ENCODE peak calls at places on chromosome 21, in ten cellular contexts. Y is left ventricle myocardium inferior; L is CD8-positive, alpha-beta T cell; J is ovary; O is adrenal gland; K is astrocyte; F is GM23248; Q is IMR-90; R is heart left ventricle; W is breast epithelium. X is an unnamed sample. For H3K4me1, the result is how much of the 10 kb centered on the place peaks cover.

GRCh38 chr21:41142051-41142795 is 25.7 kb upstream of the BACE2 start:
- DNase-seq in J (no peak), W (peak), K (peak), Q (peak), Y (no peak), R (peak), L (no peak), F (peak), O (no peak), X (no peak)

GRCh38 chr21:26836546-26836945 is 8.7 kb downstream of the ADAMTS1 start:
- DNase-seq in F (no peak), J (no peak), L (no peak), R (no peak), Y (no peak), Q (no peak), W (no peak), K (no peak), O (no peak), X (no peak)

GRCh38 chr21:36005018-36005417 is 55.3 kb downstream of the SETD4 start:
- DNase-seq in L (no peak), J (no peak), K (no peak), Q (peak), Y (no peak), W (no peak), R (no peak), O (no peak), F (peak), X (no peak)

GRCh38 chr21:17784604-17785402 is 34.4 kb downstream of the C21orf91 start:
- DNase-seq in W (no peak), R (no peak), Y (no peak), O (no peak), F (no peak), K (peak), J (no peak), Q (no peak), L (no peak), X (no peak)

GRCh38 chr21:40393091-40393490 is 453.9 kb downstream of the DSCAM start:
- DNase-seq in K (no peak), J (no peak), Y (no peak), L (no peak), F (no peak), W (no peak), O (no peak), Q (no peak), R (no peak), X (no peak)

GRCh38 chr21:41428847-41429246 is 2.8 kb downstream of the MX1 start:
- DNase-seq in O (no peak), Y (no peak), F (no peak), Q (no peak), K (no peak), L (no peak), R (no peak), W (no peak), J (no peak), X (peak)

GRCh38 chr21:19621837-19622496 is 1218.4 kb upstream of the TMPRSS15 start:
- DNase-seq in F (no peak), O (no peak), Q (no peak), J (no peak), W (no peak), K (no peak), Y (no peak), L (no peak), R (no peak), X (no peak)

GRCh38 chr21:27070881-27071670 is 104.2 kb upstream of the ADAMTS5 start:
- DNase-seq in F (no peak), J (no peak), R (no peak), Q (peak), O (no peak), Y (no peak), W (no peak), K (no peak), L (no peak), X (no peak)

GRCh38 chr21:20272791-20273362 is 725.3 kb upstream of the NCAM2 start:
- DNase-seq in F (no peak), O (no peak), Y (no peak), L (no peak), Q (no peak), W (no peak), R (no peak), K (no peak), J (no peak), X (no peak)

GRCh38 chr21:17738171-17738953 is 80.8 kb downstream of the C21orf91 start:
- DNase-seq in K (no peak), Y (no peak), W (peak), R (no peak), J (no peak), Q (no peak), O (no peak), L (no peak), F (no peak), X (no peak)

GRCh38 chr21:27017251-27017650 is 50.4 kb upstream of the ADAMTS5 start:
- DNase-seq in O (no peak), W (no peak), R (no peak), L (no peak), Q (peak), J (no peak), Y (no peak), F (peak), K (no peak), X (no peak)

GRCh38 chr21:34639882-34640788 is 25.2 kb upstream of the RCAN1 start:
- DNase-seq in Q (peak), R (no peak), F (peak), Y (no peak), L (no peak), J (no peak), O (no peak), K (no peak), W (no peak), X (no peak)

GRCh38 chr21:18899261-18899660 is 495.7 kb upstream of the TMPRSS15 start:
- DNase-seq in L (no peak), W (no peak), R (no peak), Q (no peak), O (no peak), Y (no peak), F (no peak), J (no peak), K (no peak), X (no peak)

GRCh38 chr21:30839304-30839703 is 9.7 kb upstream of the KRTAP7-1 start:
- DNase-seq in K (no peak), O (peak), L (no peak), Q (no peak), W (no peak), Y (no peak), F (peak), J (no peak), R (no peak), X (no peak)

GRCh38 chr21:35048183-35048601 is 910 bp downstream of the RUNX1 start:
- DNase-seq in J (no peak), R (peak), O (no peak), K (peak), W (no peak), Y (no peak), L (no peak), F (peak), Q (no peak), X (no peak)

GRCh38 chr21:40835179-40835694 is 11.7 kb downstream of the DSCAM start:
- DNase-seq in J (no peak), K (no peak), Q (no peak), L (no peak), Y (no peak), R (no peak), W (no peak), O (no peak), F (no peak), X (no peak)

GRCh38 chr21:14308234-14308633 is 74.7 kb downstream of the HSPA13 start:
- DNase-seq in L (no peak), R (no peak), J (no peak), O (no peak), Y (no peak), K (no peak), F (no peak), W (no peak), Q (no peak), X (no peak)

GRCh38 chr21:34952701-34953100 is 96.4 kb downstream of the RUNX1 start:
- DNase-seq in O (no peak), K (peak), L (no peak), J (no peak), Q (no peak), Y (no peak), F (no peak), W (no peak), R (no peak), X (no peak)

GRCh38 chr21:14086553-14086952 is 124.2 kb downstream of the LIPI start:
- DNase-seq in Q (no peak), Y (no peak), J (no peak), L (no peak), F (no peak), W (no peak), K (no peak), O (no peak), R (no peak), X (no peak)

GRCh38 chr21:44555200-44555875 is 3.3 kb downstream of the KRTAP10-3 start:
- DNase-seq in J (no peak), Y (no peak), R (no peak), K (no peak), L (no peak), O (peak), Q (no peak), W (no peak), F (no peak), X (peak)
- H3K27ac ChIP-seq in J (no peak), Y (no peak), R (no peak), K (no peak), L (no peak), O (no peak), Q (no peak), W (no peak), F (no peak), X (no peak)

GRCh38 chr21:29303301-29303700 is 4.6 kb downstream of the BACH1 start:
- DNase-seq in W (no peak), Q (no peak), F (no peak), K (no peak), R (no peak), J (no peak), O (no peak), Y (no peak), L (no peak), X (no peak)

GRCh38 chr21:29301703-29302102 is 3.0 kb downstream of the BACH1 start:
- DNase-seq in F (peak), R (no peak), Y (no peak), W (no peak), L (no peak), Q (no peak), O (no peak), J (no peak), K (no peak), X (no peak)

GRCh38 chr21:29300547-29301138 is 1.9 kb downstream of the BACH1 start:
- DNase-seq in J (no peak), O (no peak), W (no peak), Q (peak), R (no peak), Y (no peak), K (peak), L (no peak), F (no peak), X (no peak)

GRCh38 chr21:29304577-29304976 is 5.9 kb downstream of the BACH1 start:
- DNase-seq in R (no peak), L (no peak), Q (no peak), Y (no peak), K (peak), J (no peak), F (no peak), O (no peak), W (no peak), X (no peak)

GRCh38 chr21:29302340-29302991 is 3.7 kb downstream of the BACH1 start:
- DNase-seq in R (no peak), J (no peak), L (no peak), W (no peak), F (peak), O (no peak), K (peak), Q (peak), Y (no peak), X (no peak)
- H3K4me1 ChIP-seq in R (under half), J (under half), L (under half), W (under half), F (half or more), O (half or more), K (under half), Q (under half), Y (half or more), X (half or more)

DNA sequence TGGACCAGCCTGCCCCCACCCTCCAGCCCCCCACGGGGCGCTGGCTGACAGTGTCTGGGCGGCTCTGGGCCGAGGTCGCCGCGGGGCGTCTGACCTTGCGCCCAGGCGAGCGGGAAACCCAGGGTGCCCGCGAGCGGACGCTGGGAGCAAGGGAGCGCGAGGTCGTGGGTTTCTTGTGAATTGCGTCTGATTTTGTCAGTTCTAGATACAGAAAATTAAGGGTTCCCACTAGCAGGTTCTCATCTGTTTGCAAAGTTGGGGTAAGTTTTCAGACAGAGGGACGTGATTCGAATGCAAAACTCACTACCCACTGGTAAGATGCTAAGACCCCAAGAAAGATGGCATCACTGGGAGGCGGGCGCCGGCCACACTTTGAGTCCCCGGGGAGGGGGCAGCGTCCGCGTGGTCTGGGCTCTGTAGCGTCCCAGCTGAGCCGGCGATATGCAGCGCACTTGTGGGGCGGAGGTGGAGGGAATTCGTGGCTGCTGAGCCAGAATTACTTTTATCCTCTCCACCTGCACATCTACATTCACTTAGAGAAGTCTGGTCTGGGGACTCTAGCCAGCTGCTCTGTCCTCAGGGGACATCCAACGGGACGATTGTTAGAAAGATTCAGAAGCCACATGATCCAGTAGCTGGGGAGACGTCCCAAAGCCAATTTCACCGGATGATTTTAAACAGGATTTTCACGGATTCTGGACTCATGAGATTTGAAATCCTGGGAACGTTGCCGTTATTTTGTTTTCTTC is 1.0 kb downstream of the JAM2 start:
- DNase-seq in O (peak), Y (peak), L (no peak), K (no peak), R (peak), W (no peak), J (peak), F (peak), Q (no peak), X (no peak)
- H3K27ac ChIP-seq in O (no peak), Y (peak), L (no peak), K (no peak), R (peak), W (peak), J (peak), F (no peak), Q (no peak), X (peak)

GRCh38 chr21:42527127-42527488 is 13.5 kb downstream of the SLC37A1 start:
- DNase-seq in Y (no peak), Q (no peak), L (no peak), K (no peak), J (no peak), W (peak), O (peak), R (no peak), F (no peak), X (no peak)
- H3K4me1 ChIP-seq in Y (under half), Q (under half), L (under half), K (under half), J (under half), W (under half), O (under half), R (under half), F (under half), X (under half)

GRCh38 chr21:33064623-33064996 is 5.3 kb upstream of the OLIG1 start:
- DNase-seq in L (no peak), R (no peak), W (no peak), J (no peak), Q (no peak), Y (no peak), O (no peak), F (no peak), K (no peak), X (no peak)
- H3K27ac ChIP-seq in L (no peak), R (no peak), W (no peak), J (no peak), Q (no peak), Y (no peak), O (no peak), F (no peak), K (no peak), X (no peak)

GRCh38 chr21:45131537-45131999 is 57.2 kb downstream of the ADARB1 start:
- DNase-seq in L (no peak), F (no peak), J (no peak), O (no peak), R (no peak), Q (no peak), K (no peak), Y (no peak), W (no peak), X (no peak)

GRCh38 chr21:45127937-45128336 is 53.6 kb downstream of the ADARB1 start:
- DNase-seq in Q (no peak), K (no peak), F (no peak), L (no peak), R (no peak), O (no peak), J (no peak), Y (no peak), W (no peak), X (no peak)

GRCh38 chr21:45128613-45129226 is 54.3 kb downstream of the ADARB1 start:
- DNase-seq in F (peak), R (peak), W (peak), J (peak), Q (peak), K (peak), O (peak), L (peak), Y (peak), X (no peak)

GRCh38 chr21:45129231-45129923 is 55.0 kb downstream of the ADARB1 start:
- DNase-seq in L (no peak), Y (peak), Q (peak), K (peak), W (no peak), O (peak), R (peak), F (peak), J (peak), X (no peak)

DNA sequence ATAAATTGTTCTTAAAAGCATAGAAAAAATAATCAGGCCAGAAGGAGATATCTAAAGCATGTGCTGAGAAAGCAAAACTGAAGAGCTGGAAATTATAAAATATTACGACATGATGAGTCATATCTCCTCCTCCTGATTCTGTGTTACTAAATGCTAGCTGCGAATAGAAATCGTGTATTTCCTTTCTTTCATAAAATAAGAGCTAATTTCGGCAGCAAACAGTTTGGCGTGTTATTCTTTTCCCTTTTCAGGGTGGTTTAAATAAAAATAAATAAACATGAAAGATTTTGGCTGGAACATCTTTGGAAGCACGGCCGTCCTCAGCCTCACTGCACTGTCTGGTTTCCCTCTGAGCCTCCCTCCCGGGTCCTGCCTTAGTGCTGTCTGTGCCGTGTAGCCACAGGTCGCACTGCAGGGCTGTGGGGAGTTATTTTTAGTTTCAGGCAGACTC is 56.0 kb downstream of the ADARB1 start:
- DNase-seq in J (peak), Y (no peak), W (no peak), O (peak), Q (peak), K (peak), F (peak), R (no peak), L (no peak), X (no peak)
- H3K4me1 ChIP-seq in J (under half), Y (half or more), W (under half), O (half or more), Q (under half), K (under half), F (under half), R (under half), L (under half), X (under half)

DNA sequence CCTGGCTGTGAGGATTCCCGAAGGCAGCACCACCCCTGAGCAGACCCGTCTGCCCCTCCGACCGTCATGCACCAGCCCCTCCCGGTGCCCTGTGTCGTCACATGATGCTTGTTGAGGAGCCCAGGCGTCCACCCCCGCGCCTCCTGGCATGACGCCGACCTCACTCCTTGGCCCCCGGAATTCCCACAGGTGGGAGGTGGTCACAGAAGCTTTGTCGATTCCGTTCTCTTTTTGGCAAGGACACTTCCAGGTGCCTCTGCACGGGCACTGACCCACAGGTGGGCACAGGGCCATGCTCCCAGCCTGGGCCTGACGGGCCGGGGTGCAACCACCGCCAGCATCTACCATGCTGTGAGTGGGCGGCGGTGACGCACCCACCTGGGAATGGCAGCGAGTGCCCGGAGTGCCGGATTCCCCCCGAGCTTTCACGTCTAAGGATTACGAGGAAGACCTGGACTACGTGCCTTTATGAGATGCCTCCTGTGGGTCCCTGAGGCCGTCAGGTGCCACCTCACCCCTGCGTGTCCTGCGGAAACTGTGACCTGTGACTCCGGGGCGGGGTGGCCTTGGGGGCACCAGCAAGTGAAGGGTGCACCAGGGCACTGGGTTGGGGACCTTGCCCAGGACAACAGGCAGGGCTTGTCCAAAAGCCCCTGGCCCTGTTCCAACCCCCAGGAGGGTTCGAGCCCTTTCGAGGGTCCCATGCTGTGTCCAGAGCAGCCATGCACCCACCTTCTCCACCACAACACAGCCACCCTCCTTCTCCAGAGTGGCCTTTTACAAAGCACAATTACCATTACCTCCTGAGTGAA is 31.4 kb upstream of the COL6A1 start:
- DNase-seq in W (peak), K (no peak), F (peak), L (no peak), O (no peak), Y (no peak), Q (no peak), J (peak), R (no peak), X (no peak)
- H3K27ac ChIP-seq in W (peak), K (no peak), F (peak), L (no peak), O (no peak), Y (peak), Q (no peak), J (no peak), R (peak), X (peak)

DNA sequence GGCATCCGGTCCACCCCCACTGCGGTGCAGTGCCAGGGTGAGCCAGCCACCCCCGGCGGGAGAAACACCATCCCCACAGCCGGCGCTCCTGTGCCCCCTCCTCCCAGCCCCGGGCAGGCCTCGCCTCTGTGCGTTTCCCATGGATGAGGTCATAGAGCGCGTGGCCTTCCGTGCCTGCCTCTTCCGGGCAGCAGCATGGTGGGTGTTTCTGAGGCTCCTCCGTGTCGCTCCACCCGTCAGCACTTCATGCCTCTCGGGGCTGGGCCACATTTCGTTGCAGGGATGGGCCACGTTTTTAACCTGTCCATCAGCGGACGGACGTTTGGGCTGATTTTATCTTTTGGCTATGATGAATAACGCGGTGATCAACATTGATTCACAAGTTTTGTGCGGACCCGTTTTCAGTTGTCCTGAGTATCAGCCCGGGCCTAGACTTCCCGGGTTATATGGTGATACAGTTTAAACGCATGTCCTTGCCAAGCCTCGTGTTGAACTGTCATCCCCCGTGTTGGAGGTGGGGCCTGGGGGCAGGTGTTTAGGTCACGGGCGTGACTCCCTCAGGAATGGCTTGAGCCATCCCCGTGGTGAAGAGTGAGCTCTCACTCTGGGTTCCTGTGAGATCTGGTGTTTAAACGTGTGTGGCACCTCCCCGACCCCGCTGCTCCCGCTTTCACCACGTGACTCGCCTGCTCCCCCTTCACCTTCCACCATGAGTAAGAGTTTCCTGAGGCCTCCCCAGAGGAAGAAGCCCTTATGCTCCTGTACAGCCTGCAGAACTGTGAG is 64.8 kb downstream of the SLX9 start:
- DNase-seq in J (peak), R (peak), K (peak), Y (no peak), Q (peak), O (no peak), F (no peak), W (peak), L (no peak), X (no peak)
- H3K4me1 ChIP-seq in J (under half), R (under half), K (under half), Y (under half), Q (under half), O (under half), F (under half), W (under half), L (under half), X (under half)